ENCODE peak calls at places on chromosome 1, in seven cellular contexts. S is progenitor cell of endocrine pancreas; C is CD4-positive, alpha-beta T cell; X is stimulated activated CD4-positive, alpha-beta T cell treated with anti-CD3 and anti-CD28 coated beads, Interleukin-1b, Interleukin-23, amount 100 ng/mL, for 48 hours; T is left cardiac atrium; A is WERI-Rb-1; D is CD8-positive, alpha-beta memory T cell. E is an unnamed sample.

GRCh38 chr1:1157914-1158710 is 15.6 kb upstream of the TTLL10 start:
- DNase-seq in A (no peak), D (peak), X (no peak), C (no peak), T (peak), S (peak), E (peak)

GRCh38 chr1:75611014-75611413 is at the start of gene SLC44A5:
- DNase-seq in T (no peak), D (no peak), C (no peak), S (no peak), A (no peak), X (no peak), E (no peak)

GRCh38 chr1:75954594-75954993 is 22.4 kb upstream of the ASB17 start:
- DNase-seq in C (no peak), S (no peak), X (no peak), A (no peak), D (no peak), T (no peak), E (no peak)

GRCh38 chr1:162851341-162851740 is 9.6 kb downstream of the CCDC190 start:
- DNase-seq in D (no peak), X (no peak), C (no peak), T (no peak), A (no peak), S (no peak), E (no peak)

GRCh38 chr1:30816211-30817082 is 58.9 kb upstream of the LAPTM5 start:
- DNase-seq in D (no peak), X (no peak), T (peak), S (peak), C (no peak), A (peak), E (peak)

GRCh38 chr1:191520345-191520744 is 637.9 kb upstream of the RGS18 start:
- DNase-seq in C (no peak), D (no peak), X (no peak), T (no peak), A (no peak), S (no peak), E (no peak)

GRCh38 chr1:58571616-58572015 is 5.4 kb downstream of the TACSTD2 start:
- DNase-seq in X (no peak), D (no peak), S (no peak), A (no peak), C (no peak), T (no peak), E (no peak)

GRCh38 chr1:182586380-182586779 is 2.7 kb downstream of the RNASEL start:
- DNase-seq in A (no peak), X (no peak), D (no peak), T (no peak), S (no peak), C (no peak), E (no peak)